ENCODE peak calls at places on chromosomes 5 and 9, in four cellular contexts. V is NCI-H774, E is COLO829, X is AG10803. O is an unnamed sample.

GRCh38 chr9:71766663-71767062 is 1.6 kb downstream of the CEMIP2 start:
- DNase-seq in X (no peak), V (no peak), E (no peak), O (no peak)

GRCh38 chr5:2897276-2897990 is 146.0 kb upstream of the IRX2 start:
- DNase-seq in X (no peak), E (no peak), V (no peak), O (no peak)

GRCh38 chr9:129547869-129548570 is 72.9 kb downstream of the C9orf50 start:
- DNase-seq in V (no peak), X (no peak), E (no peak), O (peak)

GRCh38 chr9:86714976-86715375 is 232.3 kb downstream of the GAS1 start:
- DNase-seq in E (no peak), X (peak), V (no peak), O (peak)

GRCh38 chr5:176742246-176743105 is 67.9 kb upstream of the UNC5A start:
- DNase-seq in X (no peak), E (no peak), V (no peak), O (no peak)

GRCh38 chr9:93625000-93625399 is 48.6 kb downstream of the PHF2 start:
- DNase-seq in E (no peak), V (no peak), X (no peak), O (peak)

GRCh38 chr5:24110019-24110615 is 534.7 kb downstream of the CDH10 start:
- DNase-seq in E (peak), V (peak), X (peak), O (peak)

GRCh38 chr9:99787552-99787951 is 34.1 kb upstream of the NR4A3 start:
- DNase-seq in X (no peak), E (no peak), V (no peak), O (no peak)

GRCh38 chr5:62142351-62142750 is 163.7 kb upstream of the KIF2A start:
- DNase-seq in X (no peak), V (no peak), E (no peak), O (no peak)

GRCh38 chr9:117487555-117488175 is 72.8 kb upstream of the ASTN2 start:
- DNase-seq in V (peak), E (peak), X (peak), O (peak)

GRCh38 chr9:129653819-129654528 is 11.5 kb upstream of the PRRX2 start:
- DNase-seq in X (no peak), V (no peak), E (no peak), O (no peak)

GRCh38 chr5:58751222-58751621 is 168.3 kb downstream of the RAB3C start:
- DNase-seq in E (no peak), X (no peak), V (no peak), O (peak)

GRCh38 chr9:89844535-89844934 is 239.7 kb downstream of the GADD45G start:
- DNase-seq in E (no peak), X (no peak), V (peak), O (no peak)

GRCh38 chr9:134566936-134567335 is 74.7 kb upstream of the COL5A1 start:
- DNase-seq in X (no peak), V (no peak), E (no peak), O (no peak)

GRCh38 chr5:144202725-144203124 is 32.1 kb downstream of the KCTD16 start:
- DNase-seq in E (no peak), X (no peak), V (no peak), O (no peak)

GRCh38 chr9:129176786-129177442 is 1.1 kb downstream of the IER5L start:
- DNase-seq in V (peak), E (no peak), X (no peak), O (peak)

GRCh38 chr9:127883959-127884358 is 6.5 kb upstream of the AK1 start:
- DNase-seq in X (no peak), V (no peak), E (no peak), O (no peak)

GRCh38 chr5:178460598-178461425 is 129.4 kb downstream of the COL23A1 start:
- DNase-seq in E (peak), X (peak), V (no peak), O (peak)

GRCh38 chr9:35374436-35374835 is 115.5 kb upstream of the RUSC2 start:
- DNase-seq in X (no peak), V (no peak), E (no peak), O (no peak)

GRCh38 chr5:59588922-59589321 is 304.6 kb downstream of the PDE4D start:
- DNase-seq in V (no peak), X (peak), E (no peak), O (peak)

GRCh38 chr5:95930141-95930540 is 31.5 kb downstream of the ELL2 start:
- DNase-seq in X (no peak), E (no peak), V (no peak), O (no peak)

GRCh38 chr9:12697719-12698118 is 4.5 kb downstream of the TYRP1 start:
- DNase-seq in X (no peak), V (no peak), E (no peak), O (peak)

GRCh38 chr5:44183753-44184152 is 205.5 kb downstream of the FGF10 start:
- DNase-seq in V (no peak), X (no peak), E (no peak), O (no peak)

GRCh38 chr9:137149367-137149766 is 10.4 kb downstream of the GRIN1 start:
- DNase-seq in X (no peak), V (no peak), E (no peak), O (no peak)

GRCh38 chr9:124849801-124850200 is 3.5 kb upstream of the WDR38 start:
- DNase-seq in V (no peak), X (peak), E (peak), O (peak)

GRCh38 chr9:127445851-127446719 is 5.1 kb downstream of the RPL12 start:
- DNase-seq in E (no peak), V (no peak), X (no peak), O (no peak)

GRCh38 chr9:88642333-88642732 is 107.4 kb downstream of the NXNL2 start:
- DNase-seq in V (no peak), E (no peak), X (no peak), O (no peak)

GRCh38 chr5:96120120-96120519 is 158.5 kb upstream of the ELL2 start:
- DNase-seq in V (no peak), E (no peak), X (no peak), O (no peak)

GRCh38 chr5:59380350-59380951 is 513.1 kb downstream of the PDE4D start:
- DNase-seq in E (peak), V (peak), X (peak), O (peak)